ENCODE peak calls at places on chromosome 21, in eight cellular contexts. V is GM23338, U is fibroblast of lung, O is GM12878, E is neural progenitor cell, Y is HCT116, B is mammary epithelial cell, Z is astrocyte. D is an unnamed sample.

GRCh38 chr21:28899744-28900143 is 92.9 kb downstream of the LTN1 start:
- DNase-seq in B (peak), Y (no peak), V (no peak), E (no peak), Z (no peak), U (peak), O (no peak), D (no peak)

GRCh38 chr21:17537299-17537698 is 24.5 kb downstream of the CXADR start:
- DNase-seq in V (no peak), Y (no peak), U (no peak), Z (no peak), O (no peak), E (no peak), B (peak), D (no peak)

GRCh38 chr21:34693192-34693810 is 24.5 kb downstream of the CLIC6 start:
- DNase-seq in Y (peak), V (peak), B (peak), Z (peak), E (peak), O (no peak), U (peak), D (peak)

GRCh38 chr21:35217504-35218060 is 168.5 kb upstream of the RUNX1 start:
- DNase-seq in O (no peak), Y (peak), B (peak), Z (peak), V (peak), E (no peak), U (peak), D (no peak)

GRCh38 chr21:35256468-35256988 is 207.4 kb upstream of the RUNX1 start:
- DNase-seq in O (no peak), V (no peak), B (peak), U (peak), Z (peak), Y (peak), E (peak), D (peak)

GRCh38 chr21:40678681-40679284 is 168.2 kb downstream of the DSCAM start:
- DNase-seq in B (peak), V (no peak), E (no peak), Z (no peak), U (no peak), Y (no peak), O (no peak), D (no peak)

GRCh38 chr21:25835397-25835796 is 100.6 kb downstream of the GABPA start:
- DNase-seq in B (no peak), Z (no peak), Y (no peak), O (no peak), V (no peak), E (peak), U (peak), D (no peak)

GRCh38 chr21:34794686-34795085 is 125.9 kb downstream of the CLIC6 start:
- DNase-seq in U (no peak), Z (no peak), V (no peak), O (no peak), B (no peak), Y (no peak), E (no peak), D (no peak)

GRCh38 chr21:31236528-31236927 is 107.5 kb downstream of the TIAM1 start:
- DNase-seq in E (no peak), Z (peak), Y (no peak), U (peak), V (no peak), O (no peak), B (peak), D (no peak)

GRCh38 chr21:35382696-35383095 is 333.6 kb upstream of the RUNX1 start:
- DNase-seq in B (no peak), U (peak), E (no peak), Y (no peak), Z (peak), V (no peak), O (no peak), D (no peak)

GRCh38 chr21:34793471-34793870 is 124.7 kb downstream of the CLIC6 start:
- DNase-seq in Y (no peak), O (no peak), V (no peak), B (no peak), U (no peak), Z (no peak), E (no peak), D (no peak)

GRCh38 chr21:41428311-41428710 is 2.3 kb downstream of the MX1 start:
- DNase-seq in Z (no peak), U (no peak), V (no peak), O (no peak), Y (no peak), E (no peak), B (no peak), D (no peak)

GRCh38 chr21:31180256-31181088 is 142.2 kb upstream of the KRTAP19-8 start:
- DNase-seq in U (peak), O (no peak), Y (peak), B (peak), E (peak), V (peak), Z (no peak), D (peak)

GRCh38 chr21:34930971-34931370 is 118.1 kb downstream of the RUNX1 start:
- DNase-seq in O (no peak), B (peak), Z (peak), V (no peak), U (peak), E (no peak), Y (no peak), D (no peak)

GRCh38 chr21:44448651-44449131 is 6.6 kb upstream of the LRRC3 start:
- DNase-seq in O (no peak), Z (no peak), V (no peak), E (no peak), B (no peak), U (no peak), Y (no peak), D (no peak)

GRCh38 chr21:29834617-29835016 is 105.2 kb downstream of the GRIK1 start:
- DNase-seq in E (no peak), V (no peak), B (no peak), Y (no peak), U (no peak), Z (no peak), O (no peak), D (no peak)

GRCh38 chr21:34770581-34770980 is 101.8 kb downstream of the CLIC6 start:
- DNase-seq in Z (peak), E (no peak), Y (no peak), U (peak), O (no peak), B (no peak), V (no peak), D (no peak)

GRCh38 chr21:31351438-31351837 is 7.4 kb upstream of the TIAM1 start:
- DNase-seq in Z (peak), E (no peak), B (peak), O (no peak), V (peak), Y (no peak), U (peak), D (no peak)

GRCh38 chr21:36388835-36389234 is 3.6 kb downstream of the CHAF1B start:
- DNase-seq in U (peak), E (peak), V (peak), Z (peak), Y (no peak), B (peak), O (no peak), D (no peak)

GRCh38 chr21:37257526-37257966 is 9.6 kb downstream of the VPS26C start:
- DNase-seq in Z (peak), U (peak), O (no peak), Y (no peak), E (no peak), B (no peak), V (peak), D (no peak)

GRCh38 chr21:28333455-28334108 is 659.1 kb downstream of the LTN1 start:
- DNase-seq in B (peak), Y (no peak), Z (peak), V (no peak), E (no peak), U (peak), O (no peak), D (no peak)

GRCh38 chr21:29196664-29197052 is 66.2 kb downstream of the MAP3K7CL start:
- DNase-seq in Y (no peak), O (no peak), Z (no peak), V (no peak), B (no peak), E (no peak), U (no peak), D (no peak)

GRCh38 chr21:14985306-14985705 is 79.5 kb downstream of the NRIP1 start:
- DNase-seq in U (peak), O (no peak), E (no peak), Y (no peak), V (no peak), B (no peak), Z (peak), D (no peak)

GRCh38 chr21:29501451-29501850 is 202.7 kb downstream of the BACH1 start:
- DNase-seq in Z (peak), E (no peak), Y (no peak), O (no peak), B (no peak), V (no peak), U (peak), D (no peak)

GRCh38 chr21:41217656-41218380 is 49.9 kb downstream of the BACE2 start:
- DNase-seq in U (peak), E (peak), B (peak), V (no peak), Y (no peak), Z (peak), O (no peak), D (peak)

DNA sequence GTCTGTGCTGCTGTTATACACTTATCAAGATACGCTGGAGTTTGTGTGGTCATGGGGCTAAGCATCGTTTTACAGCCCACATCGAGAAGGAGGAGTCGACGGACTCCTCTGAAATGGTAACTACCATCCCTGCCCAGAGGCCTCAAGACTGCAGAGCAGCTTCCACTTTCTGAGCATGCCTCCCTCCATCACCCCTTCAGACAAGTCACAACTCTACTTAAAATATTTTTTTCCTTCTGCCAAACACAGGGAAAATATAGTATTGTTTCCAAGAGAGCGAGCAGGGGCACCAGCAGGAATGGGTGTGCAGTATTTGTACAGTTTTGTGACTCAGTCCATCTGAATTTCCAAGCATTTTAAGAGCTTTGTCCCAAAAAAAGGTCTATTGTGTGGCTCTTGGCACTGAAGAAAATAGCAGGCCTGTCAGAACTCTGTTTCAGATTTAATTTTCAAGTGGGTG is 14.1 kb downstream of the EVA1C start:
- DNase-seq in Y (no peak), Z (peak), B (peak), U (peak), V (no peak), O (no peak), E (no peak), D (no peak)
- H2AFZ ChIP-seq in Y (no peak), Z (peak), B (peak), U (no peak), V (no peak), O (no peak), E (no peak), D (no peak)

GRCh38 chr21:42696516-42697040 is 43.2 kb downstream of the PDE9A start:
- DNase-seq in Y (no peak), V (no peak), Z (no peak), E (no peak), O (no peak), B (no peak), U (no peak), D (no peak)

GRCh38 chr21:42695324-42696025 is 42.1 kb downstream of the PDE9A start:
- DNase-seq in Y (no peak), E (no peak), B (peak), Z (peak), V (no peak), O (no peak), U (peak), D (no peak)

GRCh38 chr21:42696026-42696380 is 42.6 kb downstream of the PDE9A start:
- DNase-seq in B (no peak), O (no peak), E (no peak), V (no peak), U (no peak), Y (no peak), Z (no peak), D (no peak)

GRCh38 chr21:42692688-42693087 is 39.3 kb downstream of the PDE9A start:
- DNase-seq in V (no peak), B (no peak), Y (no peak), E (no peak), Z (no peak), O (no peak), U (no peak), D (no peak)

DNA sequence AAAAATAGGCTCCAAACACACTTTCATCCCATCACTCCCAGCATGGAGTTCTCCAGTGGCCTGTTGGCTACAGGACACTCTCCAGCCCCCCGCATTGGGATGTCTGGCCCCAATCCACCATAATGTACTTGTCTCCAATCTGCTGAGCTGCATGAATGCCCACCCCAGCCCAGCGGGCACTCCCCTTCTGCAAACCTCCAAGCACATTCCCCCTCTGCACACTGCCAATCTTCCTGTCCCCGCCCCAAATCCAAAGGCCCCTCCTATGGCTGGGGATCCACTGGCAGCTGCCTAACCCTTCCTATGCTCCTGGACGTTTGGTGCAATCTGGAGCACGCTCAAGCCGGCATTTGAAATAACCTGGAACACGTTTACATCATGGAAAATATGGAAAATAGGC is 41.3 kb downstream of the PDE9A start:
- DNase-seq in O (no peak), U (no peak), B (no peak), V (no peak), Y (no peak), Z (no peak), E (no peak), D (no peak)
- H2AFZ ChIP-seq in O (no peak), U (no peak), B (no peak), V (no peak), Y (no peak), Z (no peak), E (no peak), D (no peak)

GRCh38 chr21:16162953-16163352 is 433.2 kb downstream of the USP25 start:
- DNase-seq in Z (no peak), E (no peak), V (no peak), Y (no peak), O (no peak), U (no peak), B (no peak), D (no peak)
- H2AFZ ChIP-seq in Z (no peak), E (no peak), V (peak), Y (no peak), O (no peak), U (no peak), B (no peak), D (no peak)

GRCh38 chr21:38830667-38831525 is 25.2 kb downstream of the ETS2 start:
- DNase-seq in V (no peak), Z (no peak), E (no peak), Y (no peak), B (no peak), U (no peak), O (no peak), D (no peak)
- H2AFZ ChIP-seq in V (peak), Z (no peak), E (no peak), Y (no peak), B (no peak), U (no peak), O (no peak), D (peak)

DNA sequence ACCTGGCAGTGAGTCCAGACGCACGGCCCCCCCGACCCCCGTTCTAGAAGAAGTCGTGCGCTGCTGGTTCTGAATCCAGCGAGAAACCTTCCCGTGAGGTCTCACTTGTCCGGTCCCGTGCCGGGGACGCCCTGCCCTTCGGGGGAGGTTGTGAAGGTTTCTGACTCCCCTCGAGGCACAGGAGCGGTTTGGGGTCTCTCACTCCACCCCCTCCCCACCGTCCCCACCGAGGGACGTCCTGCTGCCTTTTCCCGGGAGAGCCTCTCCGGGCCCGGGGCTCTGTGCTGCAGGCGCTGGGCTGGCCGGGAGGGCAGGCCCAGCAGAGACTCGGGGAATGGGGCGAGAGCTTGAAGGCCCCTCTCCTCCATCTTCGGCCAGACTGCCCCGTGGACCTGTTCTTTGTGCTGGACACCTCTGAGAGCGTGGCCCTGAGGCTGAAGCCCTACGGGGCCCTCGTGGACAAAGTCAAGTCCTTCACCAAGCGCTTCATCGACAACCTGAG is 737 bp downstream of the COL6A1 start:
- DNase-seq in Z (no peak), B (no peak), U (no peak), Y (no peak), V (no peak), E (peak), O (no peak), D (no peak)
- H2AFZ ChIP-seq in Z (no peak), B (peak), U (no peak), Y (no peak), V (no peak), E (peak), O (no peak), D (no peak)

GRCh38 chr21:45914321-45914845 is 67.2 kb upstream of the COL6A1 start:
- DNase-seq in U (no peak), Y (no peak), V (no peak), B (no peak), O (no peak), E (no peak), Z (no peak), D (no peak)
- H2AFZ ChIP-seq in U (no peak), Y (no peak), V (no peak), B (no peak), O (no peak), E (no peak), Z (no peak), D (no peak)

DNA sequence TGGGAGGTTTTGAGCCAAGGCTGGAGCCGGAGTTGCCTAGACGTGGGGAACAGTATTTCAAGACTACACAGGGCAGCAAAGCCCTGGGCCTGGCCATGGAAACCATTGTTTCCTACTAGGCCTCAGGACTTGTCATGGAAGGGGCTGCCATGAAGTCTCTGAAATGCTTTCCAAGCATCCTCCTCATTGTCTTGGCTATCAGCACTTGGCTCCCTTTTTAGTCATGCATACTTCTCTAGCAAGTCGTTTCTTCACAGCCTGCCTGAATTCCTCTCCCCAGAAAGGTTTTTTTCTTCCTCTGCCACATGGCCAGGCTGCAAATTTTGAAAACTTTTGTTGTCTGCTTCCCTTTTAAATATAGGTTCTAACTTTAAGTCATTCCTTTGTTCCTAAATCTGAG is 406.6 kb upstream of the TMPRSS15 start:
- DNase-seq in U (no peak), Y (no peak), V (peak), E (no peak), Z (no peak), O (no peak), B (no peak), D (no peak)
- H2AFZ ChIP-seq in U (no peak), Y (no peak), V (peak), E (peak), Z (no peak), O (no peak), B (no peak), D (no peak)

GRCh38 chr21:16078382-16078781 is 348.6 kb downstream of the USP25 start:
- DNase-seq in B (no peak), E (no peak), Y (no peak), U (no peak), Z (no peak), V (no peak), O (no peak), D (no peak)
- H2AFZ ChIP-seq in B (no peak), E (no peak), Y (no peak), U (no peak), Z (no peak), V (no peak), O (no peak), D (no peak)

D was measured in K562.